ENCODE peak calls at places on chromosomes 11 and 22, in four cellular contexts. One of them, this sample, is unnamed.

GRCh38 chr22:31039393-31039792 is 41.7 kb upstream of the SMTN start:
- ATAC-seq in CD4-positive, CD25-positive, alpha-beta regulatory T cell: no peak
- ATAC-seq in Right ventricle myocardium inferior: peak
- ATAC-seq in naive thymus-derived CD8-positive, alpha-beta T cell: no peak
- ATAC-seq in this sample: no peak

GRCh38 chr11:489610-490185 is 17.3 kb downstream of the RNH1 start:
- ATAC-seq in Right ventricle myocardium inferior: no peak
- ATAC-seq in CD4-positive, CD25-positive, alpha-beta regulatory T cell: no peak
- ATAC-seq in naive thymus-derived CD8-positive, alpha-beta T cell: no peak
- ATAC-seq in this sample: no peak

GRCh38 chr22:27895600-27895999 is 23.5 kb downstream of the PITPNB start:
- ATAC-seq in naive thymus-derived CD8-positive, alpha-beta T cell: no peak
- ATAC-seq in Right ventricle myocardium inferior: no peak
- ATAC-seq in CD4-positive, CD25-positive, alpha-beta regulatory T cell: no peak
- ATAC-seq in this sample: peak

GRCh38 chr11:117039270-117039669 is 59.0 kb downstream of the SIK3 start:
- ATAC-seq in Right ventricle myocardium inferior: no peak
- ATAC-seq in naive thymus-derived CD8-positive, alpha-beta T cell: no peak
- ATAC-seq in CD4-positive, CD25-positive, alpha-beta regulatory T cell: no peak
- ATAC-seq in this sample: no peak

GRCh38 chr11:134521001-134521400 is 109.0 kb upstream of the B3GAT1 start:
- ATAC-seq in naive thymus-derived CD8-positive, alpha-beta T cell: no peak
- ATAC-seq in Right ventricle myocardium inferior: no peak
- ATAC-seq in CD4-positive, CD25-positive, alpha-beta regulatory T cell: no peak
- ATAC-seq in this sample: no peak

GRCh38 chr11:61875698-61876097 is 15.6 kb downstream of the FADS3 start:
- ATAC-seq in CD4-positive, CD25-positive, alpha-beta regulatory T cell: no peak
- ATAC-seq in naive thymus-derived CD8-positive, alpha-beta T cell: no peak
- ATAC-seq in Right ventricle myocardium inferior: no peak
- ATAC-seq in this sample: no peak

GRCh38 chr11:71986131-71986530 is 12.6 kb upstream of the IL18BP start:
- ATAC-seq in CD4-positive, CD25-positive, alpha-beta regulatory T cell: no peak
- ATAC-seq in Right ventricle myocardium inferior: no peak
- ATAC-seq in naive thymus-derived CD8-positive, alpha-beta T cell: no peak
- ATAC-seq in this sample: peak

GRCh38 chr11:20013346-20014066 is 146.8 kb downstream of the DBX1 start:
- ATAC-seq in Right ventricle myocardium inferior: peak
- ATAC-seq in naive thymus-derived CD8-positive, alpha-beta T cell: no peak
- ATAC-seq in CD4-positive, CD25-positive, alpha-beta regulatory T cell: no peak
- ATAC-seq in this sample: no peak

GRCh38 chr11:40227730-40228129 is 1231.7 kb downstream of the LRRC4C start:
- ATAC-seq in CD4-positive, CD25-positive, alpha-beta regulatory T cell: no peak
- ATAC-seq in Right ventricle myocardium inferior: no peak
- ATAC-seq in naive thymus-derived CD8-positive, alpha-beta T cell: no peak
- ATAC-seq in this sample: no peak

This sample was measured in stimulated activated memory B cell treated with anti-CD40 and anti-IgM and Interleukin-4, amounts not matched to agents 10 μg/mL and 1 μg/mL and 100 μg/mL, for 72 hours.